ENCODE peak calls at places on chromosomes 11 and 22, in four cellular contexts. S is HepG2, M is IMR-90, O is fibroblast of lung. D is an unnamed sample.

GRCh38 chr11:33553486-33553885 is 147.1 kb downstream of the C11orf91 start:
- DNase-seq in S (no peak), M (peak), O (peak), D (no peak)

GRCh38 chr11:6248248-6248647 is 9.4 kb downstream of the CNGA4 start:
- DNase-seq in S (no peak), M (peak), O (peak), D (no peak)

GRCh38 chr11:45304111-45304991 is 18.2 kb upstream of the SYT13 start:
- DNase-seq in S (no peak), M (no peak), O (no peak), D (no peak)

GRCh38 chr11:62552465-62552782 is 5.8 kb upstream of the AHNAK start:
- DNase-seq in S (no peak), M (peak), O (no peak), D (no peak)

GRCh38 chr11:79940165-79940564 is 499.3 kb upstream of the TENM4 start:
- DNase-seq in S (no peak), M (peak), O (peak), D (peak)

GRCh38 chr11:88555018-88555828 is 217.7 kb upstream of the CTSC start:
- DNase-seq in S (no peak), M (peak), O (peak), D (peak)

GRCh38 chr22:37887610-37888378 is 18.3 kb upstream of the MICALL1 start:
- DNase-seq in S (no peak), M (peak), O (peak), D (no peak)

GRCh38 chr22:43425976-43426785 is 14.4 kb downstream of the MPPED1 start:
- DNase-seq in S (no peak), M (no peak), O (no peak), D (no peak)

GRCh38 chr11:118382954-118383353 is 18.5 kb upstream of the ATP5MG start:
- DNase-seq in S (no peak), M (no peak), O (no peak), D (no peak)

GRCh38 chr11:119763071-119763715 is 34.2 kb upstream of the NECTIN1 start:
- DNase-seq in S (no peak), M (no peak), O (peak), D (no peak)

GRCh38 chr11:34318111-34319037 is 39.4 kb downstream of the ABTB2 start:
- DNase-seq in S (peak), M (peak), O (peak), D (peak)

GRCh38 chr11:131816046-131816445 is 445.6 kb downstream of the NTM start:
- DNase-seq in S (no peak), M (no peak), O (no peak), D (no peak)

GRCh38 chr11:15489281-15489680 is 374.6 kb downstream of the INSC start:
- DNase-seq in S (no peak), M (no peak), O (no peak), D (peak)

GRCh38 chr22:46077669-46078099 is 72.6 kb upstream of the PPARA start:
- DNase-seq in S (no peak), M (no peak), O (peak), D (no peak)

DNA sequence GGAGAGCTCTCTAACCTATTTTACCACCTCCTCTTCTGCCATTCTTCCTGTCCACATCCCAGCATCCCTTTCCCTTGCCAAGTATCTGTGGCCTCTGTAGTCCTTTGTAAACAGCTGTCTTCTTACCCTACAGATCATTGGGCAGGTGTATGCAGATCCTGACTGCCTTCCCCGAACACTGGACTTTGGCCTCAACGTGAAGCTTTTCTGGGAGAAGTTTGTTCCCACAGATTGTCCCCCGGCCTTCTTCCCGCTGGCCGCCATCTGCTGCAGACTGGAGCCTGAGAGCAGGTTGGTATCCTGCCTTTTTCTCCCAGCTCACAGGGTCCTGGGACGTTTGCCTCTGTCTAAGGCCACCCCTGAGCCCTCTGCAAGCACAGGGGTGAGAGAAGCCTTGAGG is 17.3 kb downstream of the PIK3IP1 start:
- DNase-seq in S (no peak), M (no peak), O (no peak), D (no peak)
- H3K4me3 ChIP-seq in S (no peak), M (no peak), O (no peak), D (no peak)

GRCh38 chr22:20437253-20438065 is at the start of gene SCARF2:
- DNase-seq in S (no peak), M (peak), O (peak), D (no peak)

GRCh38 chr22:20439928-20440575 is 2.4 kb upstream of the SCARF2 start:
- DNase-seq in S (no peak), M (no peak), O (no peak), D (no peak)

GRCh38 chr22:20438066-20438677 is 547 bp upstream of the SCARF2 start:
- DNase-seq in S (no peak), M (peak), O (peak), D (no peak)

GRCh38 chr22:20439556-20439927 is 1.9 kb upstream of the SCARF2 start:
- DNase-seq in S (no peak), M (no peak), O (no peak), D (no peak)

GRCh38 chr22:20438678-20439492 is 1.3 kb upstream of the SCARF2 start:
- DNase-seq in S (peak), M (no peak), O (no peak), D (no peak)
- TF ChIP-seq CTCF in S (peak), M (peak), O (peak), D (no peak)

GRCh38 chr22:49850021-49850911 is 3.4 kb upstream of the ZBED4 start:
- DNase-seq in S (no peak), M (no peak), O (no peak), D (no peak)

GRCh38 chr22:49850959-49851815 is 2.5 kb upstream of the ZBED4 start:
- DNase-seq in S (no peak), M (no peak), O (no peak), D (no peak)

GRCh38 chr22:49847751-49848689 is 5.6 kb upstream of the ZBED4 start:
- DNase-seq in S (no peak), M (no peak), O (no peak), D (no peak)

GRCh38 chr22:49849161-49850020 is 4.3 kb upstream of the ZBED4 start:
- DNase-seq in S (no peak), M (no peak), O (no peak), D (no peak)

GRCh38 chr22:49848690-49849160 is 4.9 kb upstream of the ZBED4 start:
- DNase-seq in S (no peak), M (no peak), O (no peak), D (no peak)
- H3K4me3 ChIP-seq in S (peak), M (peak), O (peak), D (peak)

GRCh38 chr11:36564376-36565032 is 3.3 kb upstream of the RAG1 start:
- DNase-seq in S (peak), M (peak), O (peak), D (no peak)

GRCh38 chr11:36567684-36568083 is at the start of gene RAG1:
- DNase-seq in S (no peak), M (no peak), O (no peak), D (no peak)

GRCh38 chr11:36569095-36569494 is 1.3 kb downstream of the RAG1 start:
- DNase-seq in S (no peak), M (no peak), O (no peak), D (no peak)

GRCh38 chr11:36565033-36565610 is 2.7 kb upstream of the RAG1 start:
- DNase-seq in S (no peak), M (no peak), O (no peak), D (no peak)

GRCh38 chr11:36566407-36567053 is 1.3 kb upstream of the RAG1 start:
- DNase-seq in S (no peak), M (no peak), O (no peak), D (no peak)
- TF ChIP-seq CTCF in S (no peak), M (no peak), O (no peak), D (no peak)

DNA sequence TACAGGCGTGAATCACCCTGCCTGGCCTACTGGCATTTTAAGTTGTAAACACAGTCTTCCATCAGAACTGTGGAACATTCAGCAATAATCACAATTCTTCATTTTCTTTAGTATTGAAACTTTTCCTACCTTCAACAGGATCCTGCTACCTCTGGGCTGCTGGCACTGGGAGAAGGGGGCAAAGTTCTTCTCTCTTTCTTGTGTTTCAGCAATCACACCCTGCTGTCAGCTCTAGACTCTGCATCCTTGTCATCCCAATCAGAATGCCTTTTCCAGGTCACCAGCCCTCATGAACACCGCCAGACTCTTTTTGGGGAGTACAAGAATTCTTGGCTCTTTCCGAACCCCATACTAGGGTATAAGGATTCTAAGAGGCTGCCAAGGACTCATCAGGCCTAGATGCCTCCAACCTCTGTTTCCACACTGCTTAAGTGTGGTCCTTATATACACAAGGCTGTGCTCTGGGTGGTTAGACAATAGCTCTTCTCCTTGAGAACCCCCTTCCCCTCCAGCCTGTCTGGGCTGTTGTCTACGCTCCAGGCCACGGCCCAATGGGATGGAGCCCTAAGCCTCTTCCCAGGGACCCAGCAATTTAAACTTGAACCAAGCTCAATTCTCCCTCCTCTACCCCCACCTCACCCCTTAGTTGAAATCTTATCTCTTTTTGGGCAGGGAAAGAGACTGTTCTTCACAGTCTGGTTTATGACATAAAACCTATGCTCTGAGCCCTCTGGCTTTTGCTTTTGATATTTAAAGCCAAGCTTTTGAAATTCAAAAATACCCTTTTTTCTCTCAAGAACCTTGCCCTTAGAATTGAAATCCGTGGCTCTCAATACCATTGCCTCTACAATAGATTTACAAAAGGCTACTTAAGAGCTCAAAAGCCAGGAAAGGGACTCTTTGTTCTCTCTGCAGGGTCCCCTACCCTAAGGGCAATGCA is 327.4 kb downstream of the BUD13 start:
- DNase-seq in S (no peak), M (no peak), O (no peak), D (no peak)
- H3K4me3 ChIP-seq in S (no peak), M (no peak), O (no peak), D (no peak)

GRCh38 chr11:64059339-64060176 is 23.8 kb downstream of the FLRT1 start:
- DNase-seq in S (no peak), M (no peak), O (no peak), D (no peak)

GRCh38 chr11:64062185-64063039 is 26.7 kb downstream of the FLRT1 start:
- DNase-seq in S (no peak), M (no peak), O (no peak), D (no peak)

GRCh38 chr11:64060263-64060860 is 24.6 kb downstream of the FLRT1 start:
- DNase-seq in S (no peak), M (no peak), O (no peak), D (no peak)

GRCh38 chr11:64058494-64058893 is 22.8 kb downstream of the FLRT1 start:
- DNase-seq in S (no peak), M (no peak), O (peak), D (no peak)

DNA sequence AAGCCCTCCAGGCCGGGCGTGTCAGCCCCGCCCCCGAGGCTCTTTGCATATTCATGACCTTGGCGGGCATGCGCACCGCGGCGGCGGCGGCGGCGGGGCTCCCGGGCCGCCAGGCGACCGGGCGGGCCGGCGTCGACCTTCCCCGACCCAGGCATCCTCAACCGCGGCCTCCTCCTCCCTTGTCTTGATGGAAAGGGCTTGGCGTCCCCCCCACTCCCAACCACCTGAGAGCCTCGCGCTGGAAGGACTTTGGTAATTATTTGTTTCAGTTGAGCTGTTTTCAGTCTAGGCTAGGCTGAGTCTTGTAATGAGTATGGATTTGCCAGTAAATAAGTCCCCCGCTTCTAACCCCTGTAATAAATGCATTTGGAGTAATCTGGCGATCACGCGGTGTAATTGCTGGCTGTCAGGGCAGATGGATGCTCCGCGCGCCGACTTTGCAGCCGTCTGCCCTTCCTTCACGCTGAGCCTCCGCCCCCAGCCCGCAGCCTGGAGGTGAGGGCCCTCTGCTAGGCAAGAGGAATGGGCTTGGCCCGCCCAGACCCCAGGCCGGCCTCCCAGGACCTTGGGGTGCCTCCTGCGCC is 25.2 kb downstream of the FLRT1 start:
- DNase-seq in S (no peak), M (no peak), O (peak), D (no peak)
- TF ChIP-seq CTCF in S (no peak), M (no peak), O (no peak), D (no peak)